ENCODE peak calls at places on chromosome 20, in eight cellular contexts. H is endodermal cell; C is glutamatergic neuron; W is CD4-positive, alpha-beta T cell; N is cardiac muscle cell; U is endothelial cell; T is GM23338; I is CD8-positive, alpha-beta T cell. M is an unnamed sample.

GRCh38 chr20:48898210-48898609 is 23.3 kb upstream of the ARFGEF2 start:
- DNase-seq in T (no peak), I (no peak), U (no peak), H (no peak), N (no peak), C (no peak), W (no peak), M (no peak)

GRCh38 chr20:63234693-63235398 is 859 bp upstream of the BIRC7 start:
- DNase-seq in W (no peak), U (peak), C (peak), H (peak), I (no peak), N (peak), T (peak), M (no peak)

GRCh38 chr20:21027569-21027968 is 78.6 kb downstream of the LINC00237 start:
- DNase-seq in W (no peak), U (peak), H (peak), C (peak), N (peak), I (no peak), T (peak), M (peak)

GRCh38 chr20:23568320-23569011 is at the start of gene CST9L:
- DNase-seq in T (no peak), W (no peak), H (peak), I (no peak), C (no peak), U (no peak), N (no peak), M (no peak)

GRCh38 chr20:38589967-38590681 is 9.1 kb downstream of the ADIG start:
- DNase-seq in N (no peak), T (no peak), H (no peak), I (no peak), U (no peak), W (no peak), C (no peak), M (no peak)

GRCh38 chr20:13147071-13147961 is 73.8 kb upstream of the ISM1 start:
- DNase-seq in H (no peak), I (no peak), T (no peak), W (no peak), N (peak), U (no peak), C (no peak), M (no peak)

GRCh38 chr20:8749101-8749500 is 319.8 kb upstream of the PLCB4 start:
- DNase-seq in C (no peak), U (no peak), N (no peak), I (no peak), H (no peak), W (no peak), T (no peak), M (no peak)

GRCh38 chr20:62356948-62357667 is 10.0 kb downstream of the LAMA5 start:
- DNase-seq in I (no peak), N (no peak), T (no peak), U (no peak), C (peak), H (peak), W (no peak), M (no peak)

GRCh38 chr20:39019805-39020325 is 57.7 kb downstream of the DHX35 start:
- DNase-seq in T (no peak), I (no peak), H (no peak), U (no peak), N (no peak), W (no peak), C (no peak), M (no peak)

GRCh38 chr20:38706482-38706881 is 17.8 kb upstream of the SLC32A1 start:
- DNase-seq in U (no peak), I (no peak), W (no peak), N (no peak), T (peak), H (peak), C (peak), M (no peak)

GRCh38 chr20:62808211-62808865 is 3.7 kb downstream of the OGFR start:
- DNase-seq in U (peak), W (peak), T (peak), N (peak), I (peak), H (peak), C (peak), M (peak)

GRCh38 chr20:63194007-63194820 is 21.7 kb downstream of the YTHDF1 start:
- DNase-seq in N (no peak), T (no peak), I (no peak), C (no peak), U (no peak), W (no peak), H (no peak), M (no peak)

GRCh38 chr20:53643031-53643832 is 49.6 kb upstream of the ZNF217 start:
- DNase-seq in C (no peak), W (peak), T (no peak), N (no peak), I (peak), H (no peak), U (no peak), M (no peak)

GRCh38 chr20:22455259-22455658 is 129.1 kb downstream of the FOXA2 start:
- DNase-seq in T (no peak), N (no peak), U (no peak), W (no peak), H (no peak), I (no peak), C (no peak), M (no peak)

GRCh38 chr20:22452442-22453011 is 131.8 kb downstream of the FOXA2 start:
- DNase-seq in H (no peak), N (no peak), W (no peak), U (no peak), C (no peak), I (no peak), T (no peak), M (no peak)

GRCh38 chr20:22450540-22450939 is 133.8 kb downstream of the FOXA2 start:
- DNase-seq in C (no peak), W (no peak), U (no peak), I (no peak), T (no peak), H (no peak), N (no peak), M (no peak)

GRCh38 chr20:22456109-22456508 is 128.3 kb downstream of the FOXA2 start:
- DNase-seq in U (no peak), C (no peak), W (no peak), T (peak), I (no peak), N (no peak), H (peak), M (no peak)

GRCh38 chr20:22453244-22454080 is 130.9 kb downstream of the FOXA2 start:
- DNase-seq in C (no peak), N (peak), T (peak), W (no peak), I (no peak), H (no peak), U (no peak), M (no peak)
- TF ChIP-seq CTCF in C (peak), N (peak), T (peak), W (no peak), I (no peak), H (peak), U (peak), M (peak)

GRCh38 chr20:5214826-5215225 is 88.0 kb downstream of the CDS2 start:
- DNase-seq in N (no peak), C (no peak), W (no peak), I (no peak), H (peak), U (no peak), T (peak), M (no peak)
- TF ChIP-seq CTCF in N (no peak), C (no peak), W (no peak), I (no peak), H (peak), U (no peak), T (no peak), M (no peak)

GRCh38 chr20:41398408-41398807 is 31.8 kb upstream of the EMILIN3 start:
- DNase-seq in I (no peak), C (no peak), T (no peak), W (no peak), H (no peak), U (no peak), N (no peak), M (no peak)
- TF ChIP-seq CTCF in I (no peak), C (no peak), T (no peak), W (no peak), H (no peak), U (no peak), N (no peak), M (no peak)

GRCh38 chr20:44221368-44221767 is 10.8 kb upstream of the OSER1 start:
- DNase-seq in W (no peak), T (no peak), N (no peak), H (no peak), C (no peak), U (no peak), I (no peak), M (no peak)

GRCh38 chr20:44223721-44224120 is 13.2 kb upstream of the OSER1 start:
- DNase-seq in I (no peak), C (no peak), H (no peak), W (no peak), U (no peak), N (no peak), T (no peak), M (no peak)

GRCh38 chr20:44222027-44222426 is 11.5 kb upstream of the OSER1 start:
- DNase-seq in U (no peak), N (no peak), T (no peak), I (no peak), H (no peak), C (no peak), W (no peak), M (no peak)

GRCh38 chr20:44224651-44225050 is 14.1 kb upstream of the OSER1 start:
- DNase-seq in T (no peak), C (no peak), U (no peak), N (no peak), W (no peak), H (no peak), I (no peak), M (no peak)

DNA sequence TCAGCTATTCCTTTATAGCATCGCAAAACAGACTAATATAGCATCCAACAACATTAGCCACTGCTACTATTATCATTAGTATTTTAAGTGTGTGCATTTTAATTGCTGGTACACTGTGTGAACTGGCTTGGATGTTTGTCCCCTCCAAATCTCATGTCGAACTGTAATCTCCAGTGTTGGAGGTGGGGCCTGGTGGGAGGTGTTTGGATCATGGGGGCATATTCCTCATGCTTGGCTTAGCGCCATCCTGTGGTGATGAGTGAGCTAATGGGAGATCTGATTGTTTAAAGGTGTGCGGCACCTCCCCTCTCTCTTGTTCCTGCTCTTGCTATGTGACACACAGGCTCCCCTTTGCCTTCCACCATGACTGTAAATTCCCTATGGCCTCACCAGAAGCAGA is 12.4 kb upstream of the OSER1 start:
- DNase-seq in W (no peak), U (peak), C (no peak), T (peak), N (peak), I (no peak), H (peak), M (no peak)
- TF ChIP-seq CTCF in W (no peak), U (peak), C (no peak), T (peak), N (no peak), I (no peak), H (peak), M (no peak)

DNA sequence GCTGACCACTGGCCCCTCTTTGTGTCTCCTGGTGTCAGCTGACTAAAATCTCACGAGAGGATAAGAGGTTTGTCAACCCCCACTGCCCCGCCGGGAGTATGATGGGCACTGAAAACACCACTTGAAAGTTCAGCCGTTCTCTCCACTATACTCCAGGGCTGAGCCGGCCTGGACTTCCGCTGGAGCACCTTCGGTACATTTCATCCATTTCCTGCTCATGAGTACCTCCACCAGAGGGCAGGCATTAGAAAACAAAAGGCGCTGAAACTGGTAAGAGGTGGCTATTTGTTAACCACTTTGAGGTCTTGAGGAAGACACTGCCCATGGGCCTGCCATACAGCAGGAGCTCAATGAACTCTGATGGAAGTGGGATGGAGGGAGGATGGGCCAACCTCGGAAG is 17.9 kb upstream of the ANKRD60 start:
- DNase-seq in W (no peak), T (peak), H (peak), U (peak), N (peak), C (no peak), I (no peak), M (no peak)
- TF ChIP-seq CTCF in W (no peak), T (peak), H (peak), U (peak), N (peak), C (peak), I (no peak), M (peak)

GRCh38 chr20:59984551-59984950 is 26.3 kb downstream of the CDH26 start:
- DNase-seq in H (no peak), U (no peak), T (no peak), N (no peak), W (no peak), C (no peak), I (no peak), M (no peak)

GRCh38 chr20:59988141-59988540 is 29.9 kb downstream of the CDH26 start:
- DNase-seq in T (no peak), W (no peak), H (peak), C (no peak), N (no peak), I (no peak), U (no peak), M (no peak)

GRCh38 chr20:59987135-59987534 is 28.9 kb downstream of the CDH26 start:
- DNase-seq in C (no peak), I (no peak), U (no peak), H (peak), N (no peak), W (no peak), T (no peak), M (no peak)

GRCh38 chr20:59985864-59986263 is 27.6 kb downstream of the CDH26 start:
- DNase-seq in H (no peak), U (no peak), C (no peak), T (peak), N (no peak), W (no peak), I (no peak), M (no peak)
- TF ChIP-seq CTCF in H (peak), U (no peak), C (no peak), T (peak), N (no peak), W (no peak), I (no peak), M (peak)

DNA sequence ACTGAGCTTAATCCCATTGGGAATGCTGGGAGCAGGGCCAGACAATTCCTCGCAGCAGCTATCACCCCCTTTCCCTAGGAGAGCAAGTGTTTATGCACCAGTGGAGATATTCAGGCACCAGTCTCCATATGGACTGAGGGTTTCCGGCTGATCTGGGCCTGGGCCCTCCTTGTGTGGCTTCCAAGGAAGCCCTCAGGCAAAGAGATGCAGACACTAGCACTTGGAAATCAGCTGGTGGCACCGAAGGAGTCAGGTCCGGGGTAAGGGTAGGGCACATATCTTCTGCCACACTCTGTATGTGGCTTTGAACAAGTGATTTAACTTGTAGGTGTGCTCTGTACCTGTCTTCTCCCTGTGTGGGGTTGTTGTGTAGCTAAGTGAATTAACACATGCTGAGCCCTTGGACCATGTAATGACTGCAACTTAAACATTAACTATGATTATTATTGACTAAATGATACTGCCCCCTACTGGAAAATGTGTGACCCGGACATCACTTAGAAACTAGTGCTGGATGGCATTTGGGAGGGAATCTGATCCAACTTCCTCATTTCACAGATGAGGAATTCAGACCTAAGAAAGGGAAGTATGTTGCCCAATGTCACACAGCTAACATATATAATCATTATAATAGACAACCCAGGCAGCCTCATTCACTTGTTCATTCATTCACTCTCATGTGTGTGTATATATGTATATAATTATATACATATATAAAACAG is 19.3 kb upstream of the WFDC2 start:
- DNase-seq in I (no peak), C (no peak), T (peak), H (peak), W (no peak), U (peak), N (peak), M (no peak)
- TF ChIP-seq CTCF in I (peak), C (peak), T (peak), H (peak), W (peak), U (peak), N (peak), M (peak)